ENCODE peak calls at places on chromosomes 4 and X, in nine cellular contexts. Z, I, X, R, P, H, Q, Y and M are unnamed samples.

GRCh38 chrX:119990409-119990994 is 47.0 kb upstream of the NKAP start:
- DNase-seq in Q (no peak), R (no peak), H (no peak), P (no peak), Z (no peak), Y (peak; percentile 66), I (no peak), X (no peak), M (no peak)

GRCh38 chr4:173013232-173013932 is 155.2 kb upstream of the GALNT7 start:
- DNase-seq in Y (no peak), P (peak; percentile 36), R (peak; percentile 9), Q (peak; percentile 64), X (no peak), Z (peak; percentile 27), H (peak; percentile 46), I (peak; percentile 71), M (peak; percentile 38)

GRCh38 chr4:13541720-13542576 is 2.4 kb downstream of the NKX3-2 start:
- DNase-seq in I (no peak), P (peak; percentile 35), H (no peak), Q (no peak), R (no peak), Y (peak; percentile 84), Z (peak; percentile 38), X (no peak), M (peak; percentile 59)

GRCh38 chr4:24451870-24452269 is 132.5 kb downstream of the DHX15 start:
- DNase-seq in X (no peak), Y (no peak), R (no peak), Q (no peak), Z (no peak), H (no peak), I (no peak), P (no peak), M (no peak)

GRCh38 chrX:125651426-125651825 is 331.8 kb downstream of the TEX13C start:
- DNase-seq in Z (no peak), Y (no peak), R (no peak), Q (no peak), P (no peak), X (no peak), I (no peak), H (no peak), M (no peak)

GRCh38 chr4:6054162-6054922 is 36.1 kb upstream of the C4orf50 start:
- DNase-seq in I (no peak), R (no peak), Q (no peak), Y (no peak), P (no peak), X (no peak), H (no peak), Z (no peak), M (peak; percentile 34)

GRCh38 chrX:109920325-109920724 is 82.6 kb upstream of the TMEM164 start:
- DNase-seq in Y (no peak), P (no peak), R (no peak), Z (no peak), X (no peak), I (no peak), Q (peak; percentile 31), H (no peak), M (no peak)

GRCh38 chrX:45517090-45517973 is 316.7 kb upstream of the DIPK2B start:
- DNase-seq in Q (peak; percentile 56), P (peak; percentile 76), Y (no peak), H (no peak), R (no peak), X (no peak), I (no peak), Z (peak; percentile 36), M (peak; percentile 29)

GRCh38 chr4:61375316-61375715 is 175.2 kb downstream of the ADGRL3 start:
- DNase-seq in H (no peak), R (no peak), P (peak; percentile 61), Y (no peak), Z (no peak), X (no peak), Q (no peak), I (no peak), M (peak; percentile 17)

GRCh38 chrX:115535421-115535820 is 25.6 kb upstream of the PLS3 start:
- DNase-seq in Y (no peak), P (no peak), R (no peak), H (no peak), X (no peak), Q (no peak), I (no peak), Z (no peak), M (no peak)

GRCh38 chrX:115533485-115533884 is 27.5 kb upstream of the PLS3 start:
- DNase-seq in X (no peak), P (peak; percentile 18), H (no peak), I (no peak), Z (no peak), Q (peak; percentile 25), Y (no peak), R (no peak), M (peak; percentile 34)

GRCh38 chrX:115531818-115532403 is 29.1 kb upstream of the PLS3 start:
- DNase-seq in P (peak; percentile 6), R (no peak), X (no peak), I (no peak), Z (peak; percentile 15), Q (peak; percentile 8), H (no peak), Y (no peak), M (no peak)

GRCh38 chrX:115534383-115534782 is 26.6 kb upstream of the PLS3 start:
- DNase-seq in R (no peak), Z (no peak), P (no peak), X (no peak), Y (no peak), H (no peak), I (no peak), Q (no peak), M (no peak)

GRCh38 chrX:115535844-115536243 is 25.1 kb upstream of the PLS3 start:
- DNase-seq in X (no peak), R (no peak), Q (no peak), Y (no peak), Z (no peak), H (no peak), I (no peak), P (peak; percentile 16), M (no peak)
- H3K27ac ChIP-seq in X (no peak overlapping the region), R (no peak overlapping the region), Q (no peak overlapping the region), Y (no peak overlapping the region), Z (no peak overlapping the region), H (no peak overlapping the region), I (no peak overlapping the region), P (no peak overlapping the region), M (no peak overlapping the region)

DNA sequence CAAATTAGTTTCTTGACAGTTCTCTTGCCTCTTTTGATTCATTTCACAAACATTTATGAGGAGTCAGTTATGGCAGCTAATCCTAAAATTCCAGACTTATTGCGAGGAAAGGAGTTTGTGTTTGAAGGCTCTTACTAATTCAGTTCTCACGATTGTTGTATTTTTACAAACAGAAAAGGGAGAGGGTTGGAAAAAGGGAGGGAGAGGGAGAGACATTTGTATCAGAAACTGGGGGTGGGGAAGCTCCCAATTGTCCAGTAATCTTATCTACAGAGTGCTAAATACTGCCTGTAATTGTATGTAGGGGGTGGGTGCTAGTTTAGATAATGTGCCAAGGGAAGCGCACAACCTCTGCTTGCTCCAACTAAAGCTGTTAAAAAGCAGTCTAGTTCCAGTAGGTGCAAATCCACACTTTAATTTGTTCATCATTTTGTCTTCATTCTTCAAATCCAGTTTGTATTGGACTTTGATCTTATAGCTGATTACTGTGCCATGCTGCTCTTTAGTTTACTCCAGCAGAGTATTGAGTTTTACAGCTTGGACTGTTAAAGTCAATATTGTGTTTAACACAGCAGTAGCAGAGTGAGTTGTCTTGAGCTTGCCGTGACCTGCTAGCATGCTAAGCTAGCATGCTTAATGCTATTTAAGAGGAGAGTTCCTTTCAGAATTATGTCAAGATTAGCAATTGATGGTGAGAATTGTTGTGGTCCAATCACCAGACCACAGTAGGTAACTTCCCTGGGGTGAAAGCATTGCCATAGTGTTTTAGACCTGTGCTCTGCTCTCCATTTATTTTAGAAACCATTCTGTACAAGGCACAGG is 13.9 kb downstream of the FNIP2 start:
- DNase-seq in Q (no peak), Y (no peak), P (peak; percentile 74), Z (no peak), H (no peak), X (no peak), R (peak; percentile 46), I (no peak), M (no peak)
- H3K4me1 ChIP-seq in Q (peaks cover 2% of the 10 kb centered on the region), Y (peaks cover 54% of the 10 kb centered on the region), P (peaks cover 23% of the 10 kb centered on the region), Z (peaks cover 42% of the 10 kb centered on the region), H (peaks cover 12% of the 10 kb centered on the region), X (peaks cover 90% of the 10 kb centered on the region), R (peaks cover 7% of the 10 kb centered on the region), I (peaks cover 6% of the 10 kb centered on the region), M (peaks cover 50% of the 10 kb centered on the region)

GRCh38 chr4:78057135-78057599 is at the start of gene FRAS1:
- DNase-seq in Z (peak; percentile 20), P (no peak), H (no peak), Q (peak; percentile 37), Y (peak; percentile 72), I (peak; percentile 69), X (peak; percentile 26), R (no peak), M (peak; percentile 79)
- H3K27ac ChIP-seq in Z (peak within 1 kb of the TSS; percentile 86), P (no peak within 1 kb of the TSS), H (no peak within 1 kb of the TSS), Q (peak within 1 kb of the TSS; percentile 65), Y (peak within 1 kb of the TSS; percentile 92), I (peak within 1 kb of the TSS; percentile 96), X (peak within 1 kb of the TSS; percentile 91), R (no peak within 1 kb of the TSS), M (no peak within 1 kb of the TSS)

GRCh38 chrX:118726887-118727685 is at the start of gene IL13RA1:
- DNase-seq in H (no peak), I (peak; percentile 82), Y (peak; percentile 88), X (peak; percentile 76), R (no peak), P (peak; percentile 57), Z (peak; percentile 89), Q (peak; percentile 83), M (peak; percentile 95)

GRCh38 chrX:118724775-118725174 is 2.6 kb upstream of the IL13RA1 start:
- DNase-seq in Q (peak; percentile 61), R (no peak), Z (peak; percentile 45), H (no peak), Y (no peak), X (no peak), P (no peak), I (no peak), M (no peak)

GRCh38 chrX:118729043-118729652 is 1.7 kb downstream of the IL13RA1 start:
- DNase-seq in Y (no peak), Z (no peak), P (no peak), R (no peak), X (no peak), H (no peak), I (no peak), Q (no peak), M (no peak)

GRCh38 chrX:118730500-118731247 is 3.3 kb downstream of the IL13RA1 start:
- DNase-seq in Z (no peak), R (no peak), X (no peak), H (no peak), I (no peak), P (peak; percentile 65), Q (peak; percentile 60), Y (no peak), M (no peak)

DNA sequence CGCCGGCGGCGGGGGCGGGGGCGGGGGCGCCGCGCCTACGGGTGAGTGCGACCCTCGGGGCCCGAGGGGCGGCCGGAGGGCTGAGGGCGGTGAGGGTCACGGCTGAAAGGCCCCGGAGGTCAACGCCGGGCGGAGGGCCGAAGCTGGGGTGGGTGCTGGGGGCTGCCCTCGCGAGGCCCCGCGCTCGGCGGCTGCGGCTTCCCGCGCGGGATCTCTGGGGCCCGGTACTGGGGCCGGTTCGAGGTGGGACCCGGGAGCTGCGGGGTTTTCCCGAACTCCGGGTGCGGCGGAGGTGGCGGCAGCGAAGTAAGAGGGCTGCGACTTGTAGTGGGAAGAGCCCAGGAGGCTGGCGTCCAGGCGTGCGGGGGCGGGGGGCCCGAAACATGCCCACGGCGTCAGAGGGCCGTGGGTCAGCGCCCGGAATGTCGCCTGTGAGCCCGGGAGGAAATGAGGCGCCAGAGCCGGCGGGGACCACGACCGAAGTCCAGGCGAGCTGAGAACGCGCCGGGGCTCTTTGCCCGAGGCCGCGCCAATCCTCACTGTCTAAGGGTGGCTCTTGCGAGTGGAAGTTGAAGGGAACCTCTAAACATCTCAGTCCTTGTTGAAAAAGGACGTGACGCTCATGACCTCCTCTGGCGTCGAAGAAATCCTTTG is 407 bp downstream of the IL13RA1 start:
- DNase-seq in H (no peak), X (peak; percentile 37), Y (peak; percentile 69), R (no peak), Z (peak; percentile 22), I (no peak), Q (peak; percentile 57), P (no peak), M (no peak)
- H3K4me1 ChIP-seq in H (peaks cover 13% of the 10 kb centered on the region), X (peaks cover 19% of the 10 kb centered on the region), Y (no peaks in the 10 kb centered on the region), R (peaks cover 8% of the 10 kb centered on the region), Z (peaks cover 49% of the 10 kb centered on the region), I (no peaks in the 10 kb centered on the region), Q (peaks cover 8% of the 10 kb centered on the region), P (no peaks in the 10 kb centered on the region), M (peaks cover 25% of the 10 kb centered on the region)